ENCODE peak calls at places on chromosomes 6 and 20, in four cellular contexts. Q is HepG2, A is GM12878, T is HEK293T. J is an unnamed sample.

GRCh38 chr6:70131528-70131927 is 171.4 kb downstream of the COL9A1 start:
- DNase-seq in Q (no peak), A (peak), T (no peak), J (no peak)

GRCh38 chr6:27176096-27176495 is 71.4 kb upstream of the PRSS16 start:
- DNase-seq in Q (no peak), A (no peak), T (no peak), J (no peak)

GRCh38 chr20:17797163-17797562 is 97.4 kb downstream of the BANF2 start:
- DNase-seq in Q (peak), A (no peak), T (no peak), J (no peak)

GRCh38 chr20:40868568-40869223 is 159.9 kb upstream of the TOP1 start:
- DNase-seq in Q (no peak), A (no peak), T (no peak), J (no peak)

GRCh38 chr20:49630396-49630951 is 62.5 kb upstream of the PTGIS start:
- DNase-seq in Q (no peak), A (peak), T (no peak), J (no peak)

GRCh38 chr20:845967-846893 is 12.7 kb downstream of the FAM110A start:
- DNase-seq in Q (no peak), A (no peak), T (no peak), J (no peak)

GRCh38 chr20:35334511-35335101 is 42.4 kb upstream of the FAM83C start:
- DNase-seq in Q (no peak), A (no peak), T (no peak), J (no peak)

GRCh38 chr6:135575629-135576028 is 78.1 kb upstream of the AHI1 start:
- DNase-seq in Q (no peak), A (no peak), T (no peak), J (no peak)

GRCh38 chr6:6008648-6009421 is 2.1 kb upstream of the NRN1 start:
- DNase-seq in Q (peak), A (peak), T (peak), J (peak)

GRCh38 chr6:35359744-35360348 is 17.5 kb downstream of the PPARD start:
- DNase-seq in Q (no peak), A (no peak), T (no peak), J (no peak)

GRCh38 chr6:53651149-53651763 is 14.3 kb downstream of the KLHL31 start:
- DNase-seq in Q (peak), A (no peak), T (peak), J (peak)

GRCh38 chr6:54624779-54625178 is 221.8 kb upstream of the FAM83B start:
- DNase-seq in Q (no peak), A (no peak), T (no peak), J (no peak)

GRCh38 chr6:5285526-5285925 is 24.2 kb downstream of the FARS2 start:
- DNase-seq in Q (no peak), A (no peak), T (no peak), J (no peak)

GRCh38 chr6:47713200-47713599 is 14.8 kb downstream of the ADGRF4 start:
- DNase-seq in Q (no peak), A (no peak), T (no peak), J (no peak)

GRCh38 chr6:159106627-159107241 is 61.9 kb upstream of the TAGAP start:
- DNase-seq in Q (peak), A (peak), T (peak), J (peak)

GRCh38 chr6:162478191-162478642 is 249.3 kb downstream of the PRKN start:
- DNase-seq in Q (peak), A (peak), T (no peak), J (no peak)

GRCh38 chr6:42224222-42225042 is 6.8 kb upstream of the MRPS10 start:
- DNase-seq in Q (peak), A (peak), T (no peak), J (no peak)

GRCh38 chr6:117919775-117920492 is 12.9 kb downstream of the SLC35F1 start:
- DNase-seq in Q (no peak), A (no peak), T (peak), J (no peak)

GRCh38 chr6:1672379-1672778 is 62.7 kb downstream of the FOXC1 start:
- DNase-seq in Q (no peak), A (no peak), T (no peak), J (no peak)

GRCh38 chr20:32977281-32978008 is 26.8 kb downstream of the SUN5 start:
- DNase-seq in Q (no peak), A (no peak), T (no peak), J (no peak)

GRCh38 chr20:1664911-1665310 is 7.3 kb upstream of the SIRPG start:
- DNase-seq in Q (no peak), A (peak), T (no peak), J (no peak)

GRCh38 chr6:150403458-150404245 is 34.8 kb downstream of the IYD start:
- DNase-seq in Q (no peak), A (no peak), T (peak), J (no peak)

GRCh38 chr6:125944434-125944816 is 12.1 kb upstream of the HINT3 start:
- DNase-seq in Q (peak), A (no peak), T (no peak), J (no peak)

GRCh38 chr6:51959744-51960383 is 127.5 kb downstream of the PKHD1 start:
- DNase-seq in Q (peak), A (peak), T (peak), J (peak)

GRCh38 chr20:45964024-45964423 is 8.0 kb downstream of the ZNF335 start:
- DNase-seq in Q (no peak), A (no peak), T (no peak), J (peak)

GRCh38 chr20:35013421-35014411 is 58.0 kb downstream of the MYH7B start:
- DNase-seq in Q (no peak), A (no peak), T (no peak), J (no peak)

GRCh38 chr20:3509064-3509463 is 38.2 kb downstream of the ATRN start:
- DNase-seq in Q (no peak), A (no peak), T (no peak), J (no peak)

GRCh38 chr20:56409946-56410345 is 2.1 kb upstream of the CASS4 start:
- DNase-seq in Q (no peak), A (no peak), T (no peak), J (no peak)

GRCh38 chr6:167566711-167567141 is 241.8 kb downstream of the TTLL2 start:
- DNase-seq in Q (no peak), A (no peak), T (no peak), J (no peak)

GRCh38 chr6:111870054-111870750 is 3.0 kb downstream of the FYN start:
- DNase-seq in Q (peak), A (no peak), T (no peak), J (peak)

GRCh38 chr20:18256440-18257090 is 31.8 kb upstream of the ZNF133 start:
- DNase-seq in Q (no peak), A (no peak), T (no peak), J (peak)

GRCh38 chr6:38997128-38997761 is 51.3 kb upstream of the GLP1R start:
- DNase-seq in Q (peak), A (no peak), T (peak), J (peak)

GRCh38 chr20:20487811-20488210 is 119.9 kb downstream of the INSM1 start:
- DNase-seq in Q (no peak), A (no peak), T (no peak), J (no peak)

GRCh38 chr20:17228624-17229061 is 1.8 kb downstream of the PCSK2 start:
- DNase-seq in Q (no peak), A (no peak), T (peak), J (peak)

GRCh38 chr20:37335642-37336368 is 10.1 kb upstream of the SRC start:
- DNase-seq in Q (peak), A (no peak), T (no peak), J (peak)

GRCh38 chr20:48791666-48792071 is 36.1 kb downstream of the PREX1 start:
- DNase-seq in Q (no peak), A (no peak), T (no peak), J (no peak)

GRCh38 chr6:103570431-103570830 is 1289.3 kb downstream of the HACE1 start:
- DNase-seq in Q (no peak), A (no peak), T (no peak), J (no peak)

DNA sequence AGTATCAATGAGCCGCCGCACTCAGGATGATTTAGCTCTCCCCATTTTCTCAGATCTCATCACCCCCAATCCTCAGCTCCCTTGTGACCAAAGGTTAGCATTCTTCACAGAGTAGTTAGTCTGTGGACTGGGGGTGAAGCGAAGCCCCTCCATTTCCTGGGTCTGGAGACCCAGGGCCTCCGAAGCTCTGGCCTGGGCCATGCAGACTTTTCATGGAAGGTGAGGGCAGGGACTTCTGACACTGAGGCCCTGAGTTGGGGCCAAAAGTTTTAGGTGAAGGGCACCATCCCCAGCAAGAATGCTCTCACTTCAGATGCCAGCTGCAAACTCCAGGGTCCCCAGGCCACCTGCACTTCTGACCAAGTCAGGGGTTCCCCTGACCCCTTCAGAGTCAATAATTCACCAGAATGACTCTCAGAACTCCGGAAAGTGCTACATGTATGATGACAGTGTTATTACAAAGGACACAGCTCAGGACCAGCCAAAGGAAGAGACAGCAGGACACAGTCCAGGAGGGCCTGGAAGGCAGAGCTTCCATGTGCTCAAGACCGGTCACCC is 65.7 kb upstream of the DUSP22 start:
- DNase-seq in Q (no peak), A (peak), T (no peak), J (no peak)
- TF ChIP-seq TARDBP in Q (no peak), A (no peak), T (no peak), J (no peak)

DNA sequence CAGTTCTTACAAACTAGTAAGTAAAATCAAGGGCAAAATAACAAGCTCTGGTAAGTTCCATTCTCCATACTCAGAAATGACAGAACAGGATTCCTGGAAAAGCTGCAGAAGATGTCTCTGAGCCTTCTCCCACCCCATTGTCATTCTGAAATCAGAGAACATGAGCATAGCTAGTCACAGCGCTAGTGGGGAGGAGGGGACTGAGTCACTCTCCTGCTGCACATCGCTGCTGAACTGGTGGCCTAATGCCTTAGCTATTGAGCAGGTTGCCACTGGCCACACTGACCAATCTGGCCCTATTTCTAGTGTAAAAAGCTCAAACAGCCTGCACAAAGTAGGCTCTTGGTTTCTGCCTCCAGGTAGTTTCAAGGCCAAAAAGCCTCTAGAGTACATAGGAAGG is 26.1 kb upstream of the RIPPLY2 start:
- DNase-seq in Q (no peak), A (no peak), T (no peak), J (peak)
- TF ChIP-seq TARDBP in Q (no peak), A (no peak), T (no peak), J (no peak)

DNA sequence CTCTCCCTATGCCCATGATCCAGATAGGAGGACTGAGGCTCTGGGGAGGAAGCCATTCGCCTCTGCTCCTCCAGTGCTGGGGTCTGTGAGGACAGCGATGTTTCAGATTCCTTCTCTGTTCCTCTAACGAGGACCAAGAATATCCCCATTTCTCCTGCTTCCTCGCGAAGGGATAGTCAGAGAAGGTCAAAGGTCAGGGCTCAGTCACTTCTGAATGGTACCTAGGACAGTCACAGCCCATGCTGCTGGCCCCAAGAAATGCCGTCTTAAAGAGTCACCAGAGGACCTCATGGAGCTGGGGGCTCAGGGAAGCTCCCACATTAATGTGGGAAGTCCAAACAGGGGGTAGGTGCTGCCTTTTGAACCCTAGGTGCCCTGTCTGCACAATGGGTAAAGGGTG is 2.1 kb downstream of the FOXS1 start:
- DNase-seq in Q (no peak), A (no peak), T (no peak), J (no peak)
- TF ChIP-seq TARDBP in Q (no peak), A (no peak), T (no peak), J (no peak)

GRCh38 chr6:30100585-30101422 is 12.1 kb downstream of the TRIM31 start:
- DNase-seq in Q (peak), A (no peak), T (no peak), J (peak)
- TF ChIP-seq TARDBP in Q (no peak), A (no peak), T (no peak), J (no peak)